ENCODE peak calls at places on chromosomes 11 and 22, in four cellular contexts. W is K562, B is GM12878, E is WTC11. M is an unnamed sample.

GRCh38 chr11:115673720-115674119 is 169.5 kb upstream of the CADM1 start:
- DNase-seq in W (no peak), B (no peak), E (no peak), M (no peak)

GRCh38 chr11:69425895-69426544 is 55.4 kb upstream of the LINC01488 start:
- DNase-seq in W (no peak), B (no peak), E (no peak), M (no peak)

GRCh38 chr22:31075961-31076360 is 5.2 kb upstream of the SMTN start:
- DNase-seq in W (no peak), B (no peak), E (no peak), M (no peak)

GRCh38 chr22:45312415-45312814 is 2.7 kb downstream of the FAM118A start:
- DNase-seq in W (no peak), B (no peak), E (no peak), M (no peak)

GRCh38 chr22:35524966-35525686 is 15.5 kb upstream of the RASD2 start:
- DNase-seq in W (no peak), B (no peak), E (no peak), M (no peak)

GRCh38 chr11:34084637-34085036 is 20.8 kb upstream of the NAT10 start:
- DNase-seq in W (no peak), B (no peak), E (no peak), M (no peak)

GRCh38 chr11:35792846-35793192 is 130.2 kb downstream of the TRIM44 start:
- DNase-seq in W (no peak), B (no peak), E (no peak), M (no peak)

GRCh38 chr11:46055371-46055770 is 65.9 kb downstream of the PHF21A start:
- DNase-seq in W (no peak), B (no peak), E (no peak), M (peak)

GRCh38 chr22:28950567-28951411 is 67.4 kb downstream of the ZNRF3 start:
- DNase-seq in W (no peak), B (no peak), E (no peak), M (no peak)

DNA sequence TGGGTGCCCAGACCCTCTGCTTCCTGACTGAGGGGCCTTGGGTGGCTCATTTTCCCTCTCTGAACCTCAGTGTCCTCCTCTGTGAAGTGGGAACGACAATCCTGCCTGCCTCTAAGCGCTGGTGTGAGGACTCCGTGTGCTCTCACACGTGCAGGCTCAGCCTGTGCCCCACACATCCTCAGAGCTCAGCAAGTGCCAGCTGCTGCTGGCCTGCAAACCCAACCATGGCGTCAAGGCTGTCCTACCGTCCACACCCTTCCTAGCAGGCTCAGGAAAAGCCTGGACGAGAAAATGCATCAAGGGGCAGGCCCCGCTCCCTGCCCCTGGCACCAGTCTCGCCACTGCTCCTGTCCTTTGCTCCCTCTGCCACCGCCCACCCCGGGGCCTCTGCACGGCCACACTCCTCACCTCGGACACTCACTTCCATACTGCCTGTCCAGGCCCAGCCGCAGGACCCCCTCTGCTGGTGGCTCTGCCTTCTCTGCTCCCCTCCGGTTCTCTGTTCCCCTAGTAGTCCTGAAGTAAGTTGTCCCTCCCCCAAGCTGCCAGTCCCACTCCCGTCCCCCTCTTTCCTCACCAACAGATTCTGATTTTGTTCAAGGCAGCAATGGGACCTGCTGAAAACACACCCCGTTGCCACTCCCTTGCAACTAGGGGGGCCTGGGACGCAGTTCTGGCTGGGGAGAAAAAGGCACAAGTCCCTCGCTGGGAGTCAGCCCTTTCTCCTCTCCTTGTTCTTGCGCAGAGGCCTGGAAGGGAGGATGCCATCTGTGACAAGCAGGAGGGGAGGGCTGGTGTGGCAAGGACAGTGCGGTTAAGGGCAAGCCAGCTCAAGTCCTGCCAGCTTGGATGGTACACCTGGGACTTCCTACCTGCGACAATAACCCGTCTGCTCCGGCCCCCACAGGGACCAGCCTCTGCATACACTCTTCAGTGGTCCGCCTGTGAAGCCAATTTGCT is 62.2 kb downstream of the ARFGAP3 start:
- DNase-seq in W (no peak), B (no peak), E (peak), M (peak)
- TF ChIP-seq CTCF in W (no peak), B (no peak), E (no peak), M (peak)

DNA sequence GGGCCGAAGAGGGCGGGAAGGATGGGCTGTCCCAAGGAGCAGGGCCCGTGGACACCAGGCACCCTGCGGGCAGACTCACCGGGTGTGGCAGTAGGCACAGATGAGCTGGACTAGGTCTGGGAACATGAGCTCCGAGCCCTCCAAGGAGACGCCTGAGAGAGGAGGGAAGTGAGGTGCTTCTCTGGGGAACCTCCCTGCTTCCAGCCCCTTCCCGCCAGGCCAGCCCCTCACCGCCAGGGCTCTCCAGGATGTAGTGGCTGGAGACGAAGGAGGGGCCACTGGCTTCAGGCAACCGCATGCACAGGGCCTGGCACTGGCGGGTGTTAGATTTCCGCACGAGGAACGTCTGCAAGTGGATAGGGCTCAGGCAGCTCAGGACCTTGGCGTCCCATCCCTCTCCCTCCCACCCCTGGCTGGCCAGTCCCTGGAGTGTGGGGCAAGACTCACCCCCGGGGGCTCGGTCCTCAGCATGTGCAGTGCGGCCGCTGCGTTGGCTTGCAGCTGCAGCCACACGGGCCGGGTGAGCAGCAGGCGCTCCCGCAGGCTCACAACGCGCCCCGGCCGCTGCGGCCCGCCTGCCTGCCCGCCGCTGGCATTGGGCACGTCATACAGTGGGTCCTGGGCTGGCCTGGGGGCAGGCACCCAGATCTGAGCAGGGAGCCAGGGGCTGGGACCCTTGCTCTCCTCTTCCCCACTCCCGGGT is 552 bp downstream of the RIN1 start:
- DNase-seq in W (no peak), B (no peak), E (no peak), M (no peak)
- TF ChIP-seq CREM in W (no peak), B (no peak), E (no peak), M (no peak)

GRCh38 chr11:11618973-11619435 is 2.8 kb downstream of the GALNT18 start:
- DNase-seq in W (no peak), B (no peak), E (peak), M (peak)
- TF ChIP-seq CTCF in W (peak), B (peak), E (no peak), M (no peak)

DNA sequence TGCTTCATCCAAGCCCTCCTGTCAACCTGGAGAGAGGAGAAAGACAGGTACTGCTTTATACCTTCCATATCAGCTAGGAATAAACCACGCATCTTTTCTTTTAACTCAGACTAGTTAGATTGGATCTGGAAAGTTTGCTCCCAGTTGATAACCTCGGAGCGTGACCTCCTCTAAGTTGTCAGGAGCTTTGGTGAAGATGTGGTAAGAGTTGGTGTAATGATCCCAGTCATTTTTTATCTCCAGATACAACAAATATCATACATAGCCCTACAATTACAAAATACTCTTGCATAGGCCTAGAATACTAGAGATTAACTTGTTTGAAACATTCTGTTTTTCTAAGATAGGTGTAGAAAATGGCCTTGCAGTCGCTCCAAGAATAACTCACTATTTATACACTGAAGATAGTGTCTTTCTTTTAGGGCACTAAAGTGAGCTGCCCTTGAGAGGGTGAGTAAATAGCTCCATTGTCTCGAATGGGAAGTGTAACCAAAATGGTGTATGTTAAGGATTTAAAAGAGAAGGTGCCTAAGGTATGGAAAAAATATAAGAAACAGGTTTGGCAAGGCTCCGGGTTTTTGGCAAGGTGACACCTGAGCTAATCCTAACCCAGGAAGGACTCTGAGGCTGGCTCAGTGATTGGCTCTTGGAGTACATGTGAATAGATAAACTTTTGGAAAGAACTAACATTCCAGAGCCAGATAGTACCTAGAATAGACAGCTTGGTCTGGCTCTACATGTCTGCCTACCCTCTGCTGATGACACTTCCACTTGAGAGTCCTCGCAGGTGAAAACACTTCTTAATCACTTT is 59.4 kb downstream of the GLYATL1 start:
- DNase-seq in W (no peak), B (no peak), E (no peak), M (no peak)
- TF ChIP-seq CREM in W (no peak), B (no peak), E (no peak), M (no peak)

GRCh38 chr22:50507991-50508884 is at the start of gene NCAPH2:
- DNase-seq in W (peak), B (peak), E (peak), M (peak)

GRCh38 chr22:50508897-50509296 is 873 bp downstream of the NCAPH2 start:
- DNase-seq in W (no peak), B (no peak), E (no peak), M (no peak)

GRCh38 chr22:50506611-50507420 is 686 bp downstream of the LMF2 start:
- DNase-seq in W (peak), B (no peak), E (no peak), M (no peak)

GRCh38 chr22:50505776-50506610 is 1.5 kb downstream of the LMF2 start:
- DNase-seq in W (no peak), B (no peak), E (no peak), M (no peak)

GRCh38 chr22:50507421-50507990 is at the start of gene LMF2:
- DNase-seq in W (peak), B (no peak), E (peak), M (peak)
- TF ChIP-seq CTCF in W (no peak), B (no peak), E (no peak), M (peak)

DNA sequence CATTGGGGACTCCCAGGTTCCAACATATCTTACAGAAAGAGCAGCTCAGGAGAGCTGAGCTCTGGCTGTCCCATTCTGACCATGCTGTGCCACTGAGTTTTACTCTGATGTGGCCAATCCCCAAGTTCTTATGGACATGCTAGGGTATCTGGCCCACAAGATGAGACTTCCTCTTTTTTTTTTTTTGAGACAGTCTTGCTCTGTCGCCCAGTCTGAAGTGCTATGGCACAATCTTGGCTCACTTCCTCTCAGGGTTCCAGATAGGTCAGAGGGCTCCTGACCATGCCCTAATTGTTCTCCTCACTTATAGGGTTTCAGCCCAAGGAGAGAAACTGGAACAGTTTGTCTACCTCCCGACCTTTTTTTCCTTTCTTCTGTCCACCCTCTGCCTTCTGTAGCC is 152.3 kb upstream of the CCDC90B start:
- DNase-seq in W (no peak), B (no peak), E (no peak), M (no peak)
- TF ChIP-seq CREM in W (no peak), B (no peak), E (no peak), M (no peak)

DNA sequence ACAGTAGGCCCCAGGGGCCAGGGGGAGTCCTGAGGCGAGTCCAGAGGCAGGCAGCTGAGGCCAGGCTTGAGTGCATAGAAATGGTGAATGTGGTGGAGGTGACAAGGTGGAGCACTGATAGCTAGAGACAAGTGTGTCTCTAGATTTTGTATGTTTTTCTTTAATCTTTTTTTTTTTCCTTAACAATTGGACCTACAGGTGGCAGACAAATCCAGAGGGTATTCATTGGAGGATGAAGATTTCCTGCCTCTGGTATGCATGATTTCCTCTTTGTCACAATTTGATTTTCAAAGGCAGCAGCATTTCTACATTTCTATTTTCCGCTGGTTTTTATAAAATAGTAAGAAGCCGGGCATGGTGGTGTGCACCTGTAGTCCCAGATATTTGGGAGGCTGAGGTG is 47.7 kb upstream of the DKK3 start:
- DNase-seq in W (no peak), B (no peak), E (no peak), M (no peak)
- TF ChIP-seq CTCF in W (no peak), B (no peak), E (no peak), M (no peak)

DNA sequence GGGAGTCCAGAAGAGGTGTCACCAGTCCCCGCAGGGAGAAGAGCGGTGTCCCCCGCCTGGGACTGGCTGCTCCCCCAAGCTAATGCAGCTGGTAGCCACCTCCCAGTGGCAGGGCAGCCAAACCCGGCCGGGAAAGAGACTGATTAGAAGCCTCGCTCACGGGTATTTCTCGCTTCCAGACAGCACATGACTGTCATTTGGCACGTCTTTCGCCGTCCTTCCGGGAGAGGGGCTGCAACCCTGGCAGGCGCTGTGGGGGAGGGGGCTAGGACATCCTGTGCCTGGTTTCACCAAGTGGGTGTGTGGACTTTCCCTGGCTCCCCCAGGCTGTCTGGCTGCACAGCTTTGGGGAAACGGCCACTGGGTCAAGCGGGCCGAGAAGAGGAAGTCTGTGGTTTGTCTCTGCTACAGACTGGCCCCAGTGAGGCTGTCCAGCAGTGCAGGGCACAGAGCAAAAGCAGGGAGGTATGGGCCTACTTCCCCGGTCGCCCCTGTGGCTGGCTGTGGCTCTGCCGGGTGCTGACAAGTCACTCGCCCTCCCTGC is 3.8 kb downstream of the CD81 start:
- DNase-seq in W (no peak), B (peak), E (no peak), M (no peak)
- TF ChIP-seq CREM in W (no peak), B (no peak), E (no peak), M (no peak)

DNA sequence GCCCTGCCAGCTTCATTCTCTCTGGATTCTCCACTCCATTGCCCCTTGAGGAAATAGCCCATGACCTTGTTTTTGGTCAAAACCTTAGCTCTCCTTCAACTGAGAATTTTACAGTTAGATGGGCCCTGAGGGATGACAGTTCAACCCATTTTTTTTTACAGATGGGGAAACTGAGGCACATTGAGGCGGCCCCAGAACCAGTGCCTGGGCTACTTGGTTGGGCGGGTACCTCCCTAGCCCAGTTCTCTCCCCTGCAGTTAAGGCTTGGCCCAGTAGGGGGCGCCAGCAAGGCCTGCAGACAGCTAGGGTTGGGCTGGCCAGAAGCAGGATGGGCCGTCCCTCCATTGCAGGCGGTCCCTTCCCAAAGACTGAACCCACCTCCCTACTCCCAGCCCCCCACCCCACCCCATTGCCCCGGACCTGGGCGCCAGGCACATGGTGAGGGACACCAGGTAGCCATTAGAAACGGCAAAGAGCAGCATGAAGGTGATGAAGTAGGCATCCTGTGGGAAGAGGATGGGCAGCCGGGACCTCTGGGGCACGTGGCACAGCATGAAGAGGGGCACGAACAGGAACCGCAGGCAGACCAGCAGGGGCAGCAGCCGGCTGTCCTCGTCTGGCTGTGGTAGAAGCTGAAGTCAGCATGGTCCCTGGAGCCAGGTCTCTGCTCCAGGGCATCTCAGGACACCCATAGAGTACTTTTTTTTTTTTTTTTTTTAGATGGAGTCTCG is 7.6 kb downstream of the SLC29A2 start:
- DNase-seq in W (peak), B (no peak), E (peak), M (no peak)
- TF ChIP-seq CTCF in W (peak), B (peak), E (peak), M (peak)

GRCh38 chr22:50468626-50469025 is 6.2 kb downstream of the SBF1 start:
- DNase-seq in W (no peak), B (no peak), E (no peak), M (no peak)

GRCh38 chr22:50470491-50470890 is 4.3 kb downstream of the SBF1 start:
- DNase-seq in W (no peak), B (no peak), E (no peak), M (no peak)

GRCh38 chr22:50471197-50471847 is 3.5 kb downstream of the SBF1 start:
- DNase-seq in W (no peak), B (no peak), E (no peak), M (no peak)

GRCh38 chr22:50467773-50468440 is 6.9 kb downstream of the SBF1 start:
- DNase-seq in W (no peak), B (no peak), E (no peak), M (no peak)

DNA sequence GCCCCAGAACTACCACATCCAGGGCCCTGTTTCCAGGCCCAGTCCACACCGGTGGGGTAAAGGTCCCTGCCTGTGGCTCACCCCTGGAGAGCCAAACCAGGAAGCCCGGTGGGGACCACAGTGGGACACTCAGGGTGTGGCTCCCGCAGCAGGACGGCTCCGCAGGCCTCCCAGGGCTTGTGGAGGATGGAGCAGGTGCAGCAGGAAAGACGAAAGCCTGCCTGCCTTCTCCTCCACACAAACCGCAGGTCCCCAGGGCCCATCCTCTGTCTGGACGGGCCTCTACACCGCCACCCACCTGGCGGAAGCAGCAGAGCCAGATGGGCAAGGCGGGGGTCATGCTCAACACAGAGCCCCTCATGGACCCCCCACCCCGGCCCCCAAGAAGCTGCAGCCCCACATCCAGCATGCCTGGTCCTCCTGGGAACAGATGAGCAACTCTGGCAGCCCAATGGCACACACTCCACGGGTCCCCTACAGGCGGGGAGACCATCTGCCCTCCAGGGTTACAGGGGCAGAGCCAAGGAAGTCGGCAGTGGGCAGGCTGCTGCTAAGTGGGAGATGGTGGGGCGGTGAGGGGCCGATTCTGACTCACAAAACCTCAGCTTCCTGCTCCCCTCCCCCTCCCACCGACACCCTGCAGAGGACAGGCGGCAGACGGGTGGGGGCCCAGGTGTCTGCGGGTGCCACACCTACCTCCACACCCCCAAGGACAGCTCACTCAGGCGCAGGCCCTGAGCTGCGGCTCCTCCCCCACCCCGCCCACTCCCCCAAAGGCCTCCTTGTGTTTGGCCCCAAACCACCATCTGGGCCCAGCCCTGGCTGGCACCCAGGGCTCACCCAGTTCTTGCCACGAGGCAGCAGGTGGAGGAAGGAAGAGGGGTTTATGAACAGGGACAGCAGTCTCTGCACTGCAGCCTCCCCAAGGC is 5.2 kb downstream of the SBF1 start:
- DNase-seq in W (peak), B (peak), E (peak), M (no peak)
- TF ChIP-seq CREM in W (peak), B (peak), E (no peak), M (no peak)

M was measured in HepG2.